ENCODE peak calls at places on chromosomes 3 and 15, in four cellular contexts. One of them, this sample, is unnamed.

GRCh38 chr15:62559049-62559733 is 394.1 kb upstream of the C2CD4B start:
- DNase-seq in pancreas: no peak
- DNase-seq in body of pancreas: no peak
- DNase-seq in cardiac muscle cell: peak; percentile 80
- DNase-seq in this sample: no peak

GRCh38 chr15:43912991-43913927 is 86.5 kb downstream of the WDR76 start:
- DNase-seq in pancreas: no peak
- DNase-seq in cardiac muscle cell: peak; percentile 97
- DNase-seq in body of pancreas: no peak
- DNase-seq in this sample: no peak

GRCh38 chr15:85837011-85837433 is 42.3 kb upstream of the KLHL25 start:
- DNase-seq in pancreas: peak; percentile 64
- DNase-seq in body of pancreas: peak; percentile 83
- DNase-seq in cardiac muscle cell: no peak
- DNase-seq in this sample: peak; percentile 59

GRCh38 chr15:29266052-29266572 is 3.5 kb downstream of the NSMCE3 start:
- DNase-seq in body of pancreas: no peak
- DNase-seq in pancreas: no peak
- DNase-seq in cardiac muscle cell: peak; percentile 12
- DNase-seq in this sample: no peak

GRCh38 chr3:129462365-129462968 is 22.4 kb downstream of the IFT122 start:
- DNase-seq in pancreas: no peak
- DNase-seq in cardiac muscle cell: no peak
- DNase-seq in body of pancreas: no peak
- DNase-seq in this sample: no peak

GRCh38 chr3:30749230-30749629 is 142.8 kb downstream of the TGFBR2 start:
- DNase-seq in cardiac muscle cell: no peak
- DNase-seq in body of pancreas: no peak
- DNase-seq in pancreas: no peak
- DNase-seq in this sample: no peak

GRCh38 chr15:42503822-42504221 is 8.4 kb downstream of the SNAP23 start:
- DNase-seq in pancreas: no peak
- DNase-seq in cardiac muscle cell: no peak
- DNase-seq in body of pancreas: no peak
- DNase-seq in this sample: no peak

GRCh38 chr15:40075298-40076044 is 33.2 kb downstream of the BMF start:
- DNase-seq in pancreas: peak; percentile 84
- DNase-seq in cardiac muscle cell: no peak
- DNase-seq in body of pancreas: peak; percentile 87
- DNase-seq in this sample: no peak

GRCh38 chr3:129211345-129211744 is 27.6 kb upstream of the CNBP start:
- DNase-seq in body of pancreas: no peak
- DNase-seq in cardiac muscle cell: peak; percentile 14
- DNase-seq in pancreas: no peak
- DNase-seq in this sample: no peak

GRCh38 chr3:189806171-189806951 is 175.2 kb downstream of the TP63 start:
- DNase-seq in pancreas: no peak
- DNase-seq in body of pancreas: no peak
- DNase-seq in cardiac muscle cell: peak; percentile 7
- DNase-seq in this sample: no peak

GRCh38 chr15:63712828-63713520 is 115.8 kb downstream of the FBXL22 start:
- DNase-seq in body of pancreas: no peak
- DNase-seq in cardiac muscle cell: no peak
- DNase-seq in pancreas: no peak
- DNase-seq in this sample: no peak

GRCh38 chr15:72231847-72232461 is 964 bp upstream of the PKM start:
- DNase-seq in body of pancreas: peak; percentile 48
- DNase-seq in pancreas: no peak
- DNase-seq in cardiac muscle cell: peak; percentile 80
- DNase-seq in this sample: peak; percentile 47

DNA sequence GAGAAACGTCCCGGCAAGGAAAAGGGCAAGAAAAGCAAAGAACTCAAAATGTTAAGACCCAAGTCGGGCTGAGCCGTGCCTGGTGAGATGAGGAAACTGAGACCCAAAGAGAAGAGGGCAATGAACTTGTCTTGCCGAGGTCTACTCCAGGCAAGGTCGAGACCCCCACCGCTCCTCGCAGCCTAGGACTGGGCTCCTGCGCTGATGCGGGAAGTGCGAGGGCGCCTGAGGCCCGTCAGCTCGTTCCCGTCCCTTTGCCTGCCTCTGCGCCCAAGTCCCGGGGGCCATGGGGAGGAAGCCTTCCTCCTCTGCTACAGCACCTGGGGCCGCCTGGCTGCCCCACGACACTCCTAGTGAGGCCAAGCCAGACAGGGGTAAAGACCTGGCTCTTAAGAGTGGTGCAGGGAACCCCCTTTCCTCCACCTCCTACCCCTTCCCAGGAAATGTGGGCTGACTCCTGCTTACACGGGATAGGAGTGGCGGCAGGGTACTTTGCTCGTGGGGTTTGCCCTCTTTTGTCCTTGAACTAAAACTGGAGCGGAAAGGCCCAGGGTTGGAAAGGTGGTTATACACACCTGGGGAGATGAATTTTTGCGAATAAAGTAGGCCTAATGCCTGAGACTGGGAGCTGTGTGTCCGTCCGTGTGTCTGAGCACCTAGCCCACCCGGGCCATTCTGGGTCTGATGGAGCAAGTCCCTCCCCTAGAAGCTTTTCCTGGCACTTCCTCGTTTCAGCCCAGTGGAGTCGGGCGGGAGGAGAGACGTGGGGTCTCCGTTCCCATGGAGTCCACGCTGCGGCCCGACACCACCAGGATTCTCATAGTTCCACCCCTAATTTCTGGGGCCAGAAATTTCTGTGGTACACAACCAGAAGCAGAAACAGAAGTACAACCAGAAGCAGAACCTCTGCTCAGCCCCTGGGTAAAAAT is 1.1 kb upstream of the MEGF11 start:
- DNase-seq in body of pancreas: no peak
- DNase-seq in pancreas: no peak
- DNase-seq in cardiac muscle cell: no peak
- DNase-seq in this sample: no peak
- H3K4me3 ChIP-seq in body of pancreas: no peak overlapping the region
- H3K4me3 ChIP-seq in pancreas: no peak overlapping the region
- H3K4me3 ChIP-seq in cardiac muscle cell: peak overlapping the region; percentile 54
- H3K4me3 ChIP-seq in this sample: no peak overlapping the region

GRCh38 chr3:94032187-94032586 is 3.8 kb upstream of the STX19 start:
- DNase-seq in body of pancreas: no peak
- DNase-seq in cardiac muscle cell: peak; percentile 38
- DNase-seq in pancreas: no peak
- DNase-seq in this sample: no peak

GRCh38 chr3:94024385-94024784 is 4.0 kb downstream of the STX19 start:
- DNase-seq in body of pancreas: no peak
- DNase-seq in cardiac muscle cell: no peak
- DNase-seq in pancreas: no peak
- DNase-seq in this sample: peak; percentile 48

GRCh38 chr3:94028093-94028837 is at the start of gene STX19:
- DNase-seq in pancreas: no peak
- DNase-seq in cardiac muscle cell: no peak
- DNase-seq in body of pancreas: peak; percentile 60
- DNase-seq in this sample: no peak

DNA sequence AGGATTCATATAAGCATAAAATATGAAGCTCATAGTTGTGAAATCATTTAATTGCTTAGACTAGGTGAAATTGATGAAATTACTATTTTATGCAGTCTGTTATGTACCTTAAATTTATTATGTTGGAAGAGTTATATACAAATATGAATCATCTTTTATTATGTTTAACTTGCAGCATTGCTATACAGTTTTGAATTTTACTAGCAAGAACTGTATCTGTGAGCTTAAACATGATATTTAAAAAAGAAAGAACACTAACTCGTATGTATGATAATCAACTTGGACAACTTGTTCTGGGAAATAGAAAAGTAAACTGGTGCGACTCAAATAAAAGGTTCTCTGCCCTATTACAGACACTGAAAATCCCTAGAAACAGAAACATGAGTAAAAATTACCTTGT is 1.8 kb downstream of the STX19 start:
- DNase-seq in pancreas: no peak
- DNase-seq in cardiac muscle cell: no peak
- DNase-seq in body of pancreas: no peak
- DNase-seq in this sample: no peak
- TF ChIP-seq CTCF in pancreas: no peak
- TF ChIP-seq CTCF in cardiac muscle cell: no peak
- TF ChIP-seq CTCF in body of pancreas: no peak
- TF ChIP-seq CTCF in this sample: no peak

DNA sequence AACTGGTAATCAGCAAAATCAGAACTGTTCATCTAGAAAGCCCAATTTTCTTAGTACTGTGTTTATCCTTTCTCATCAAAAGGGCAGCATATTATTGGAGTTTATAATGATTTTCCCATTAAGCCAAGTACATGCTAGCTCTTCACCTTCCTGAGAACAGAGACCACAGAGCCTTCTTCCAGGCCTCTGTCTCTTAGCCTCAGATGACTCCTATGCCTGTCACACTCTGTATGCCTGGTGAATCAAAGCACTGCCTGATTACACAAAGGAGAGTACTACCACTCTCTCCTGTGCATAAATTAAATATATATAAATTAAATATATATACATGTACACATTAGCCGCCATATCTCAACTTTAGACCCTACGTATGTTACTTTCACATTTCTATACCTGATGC is 636.1 kb downstream of the NTRK3 start:
- DNase-seq in cardiac muscle cell: no peak
- DNase-seq in body of pancreas: no peak
- DNase-seq in pancreas: no peak
- DNase-seq in this sample: no peak
- H3K9me3 ChIP-seq in cardiac muscle cell: no peaks in the 10 kb centered on the region
- H3K9me3 ChIP-seq in body of pancreas: no peaks in the 10 kb centered on the region
- H3K9me3 ChIP-seq in pancreas: no peaks in the 10 kb centered on the region
- H3K9me3 ChIP-seq in this sample: no peaks in the 10 kb centered on the region

DNA sequence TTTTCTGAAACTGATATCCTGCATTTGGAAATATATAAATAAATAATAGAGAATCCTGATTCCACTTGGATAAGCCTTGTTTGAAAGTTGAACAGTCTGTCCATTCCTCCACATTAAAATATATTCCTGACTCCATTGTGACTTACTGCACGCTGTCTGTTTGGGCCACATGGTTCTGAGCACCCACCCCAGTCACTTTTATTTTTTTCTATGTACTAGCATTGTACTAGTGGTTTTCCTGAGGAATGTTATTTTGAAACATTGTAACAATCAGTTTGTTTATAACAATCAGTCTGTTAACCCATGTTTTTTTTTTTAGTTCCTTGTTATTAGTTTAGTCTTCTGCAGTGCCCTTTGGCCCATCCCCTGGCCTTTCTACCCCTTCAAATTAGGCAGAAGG is 87.4 kb upstream of the CCNL1 start:
- DNase-seq in pancreas: no peak
- DNase-seq in body of pancreas: no peak
- DNase-seq in cardiac muscle cell: peak; percentile 53
- DNase-seq in this sample: no peak
- H3K4me3 ChIP-seq in pancreas: no peak overlapping the region
- H3K4me3 ChIP-seq in body of pancreas: no peak overlapping the region
- H3K4me3 ChIP-seq in cardiac muscle cell: no peak overlapping the region
- H3K4me3 ChIP-seq in this sample: no peak overlapping the region

DNA sequence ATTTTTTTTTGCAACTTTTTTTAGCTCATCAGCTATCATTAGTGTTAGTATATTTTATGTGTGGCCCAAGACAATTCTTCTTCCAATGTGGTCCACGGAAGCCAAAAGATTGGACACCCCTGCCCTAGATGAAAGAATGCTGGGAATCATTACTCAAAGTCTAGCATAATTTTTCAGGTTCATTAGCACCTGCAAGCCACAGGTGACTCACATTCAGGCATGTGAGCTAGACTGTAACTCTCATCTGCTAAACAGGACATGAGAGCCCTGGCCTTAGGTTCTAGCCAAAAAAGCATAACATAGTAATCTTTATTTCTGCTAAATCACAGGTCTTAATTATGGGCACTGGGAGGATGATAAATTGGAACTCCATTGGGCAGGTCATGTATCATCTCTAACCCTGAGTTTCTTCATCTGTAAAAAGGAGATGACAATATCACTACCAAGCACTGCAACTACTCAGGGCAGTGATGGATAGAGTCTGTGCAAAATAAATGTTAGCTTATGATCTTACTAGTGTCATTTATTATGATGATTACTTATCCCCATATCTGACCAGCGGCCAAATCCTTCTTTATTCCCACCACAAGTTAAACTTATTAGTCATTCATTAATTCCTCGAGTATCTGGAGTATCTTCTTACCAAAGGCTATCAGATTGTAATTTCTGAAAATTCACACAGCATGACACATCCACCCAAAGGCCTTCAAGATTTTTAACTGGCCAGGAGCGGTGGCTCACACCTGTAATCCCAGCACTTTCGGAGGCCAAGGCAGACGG is 125.0 kb downstream of the PLD1 start:
- DNase-seq in pancreas: no peak
- DNase-seq in cardiac muscle cell: no peak
- DNase-seq in body of pancreas: no peak
- DNase-seq in this sample: no peak
- TF ChIP-seq CTCF in pancreas: no peak
- TF ChIP-seq CTCF in cardiac muscle cell: no peak
- TF ChIP-seq CTCF in body of pancreas: no peak
- TF ChIP-seq CTCF in this sample: no peak

DNA sequence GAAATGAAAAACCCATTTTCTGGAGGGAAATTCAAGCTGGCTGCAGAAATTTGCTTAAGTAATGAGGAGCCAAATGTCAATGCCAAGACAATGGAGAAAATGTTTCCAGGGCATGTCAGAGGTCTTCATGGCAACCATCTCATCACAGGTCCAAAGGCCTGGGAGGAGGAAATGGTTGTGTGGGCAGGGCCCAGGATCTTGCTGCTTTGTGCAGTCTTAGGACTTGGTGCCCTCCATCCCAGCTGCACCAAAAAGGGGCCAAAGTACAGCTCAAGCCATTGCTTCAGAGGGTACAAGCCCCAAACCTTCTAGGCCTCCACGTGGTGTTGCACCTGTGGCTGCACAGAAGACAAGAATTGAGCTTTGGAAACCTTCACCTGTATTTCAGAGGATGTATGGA is 59.3 kb downstream of the POMGNT2 start:
- DNase-seq in cardiac muscle cell: no peak
- DNase-seq in pancreas: no peak
- DNase-seq in body of pancreas: no peak
- DNase-seq in this sample: no peak
- H3K9me3 ChIP-seq in cardiac muscle cell: no peaks in the 10 kb centered on the region
- H3K9me3 ChIP-seq in pancreas: peaks cover 8% of the 10 kb centered on the region
- H3K9me3 ChIP-seq in body of pancreas: no peaks in the 10 kb centered on the region
- H3K9me3 ChIP-seq in this sample: peaks cover 53% of the 10 kb centered on the region

DNA sequence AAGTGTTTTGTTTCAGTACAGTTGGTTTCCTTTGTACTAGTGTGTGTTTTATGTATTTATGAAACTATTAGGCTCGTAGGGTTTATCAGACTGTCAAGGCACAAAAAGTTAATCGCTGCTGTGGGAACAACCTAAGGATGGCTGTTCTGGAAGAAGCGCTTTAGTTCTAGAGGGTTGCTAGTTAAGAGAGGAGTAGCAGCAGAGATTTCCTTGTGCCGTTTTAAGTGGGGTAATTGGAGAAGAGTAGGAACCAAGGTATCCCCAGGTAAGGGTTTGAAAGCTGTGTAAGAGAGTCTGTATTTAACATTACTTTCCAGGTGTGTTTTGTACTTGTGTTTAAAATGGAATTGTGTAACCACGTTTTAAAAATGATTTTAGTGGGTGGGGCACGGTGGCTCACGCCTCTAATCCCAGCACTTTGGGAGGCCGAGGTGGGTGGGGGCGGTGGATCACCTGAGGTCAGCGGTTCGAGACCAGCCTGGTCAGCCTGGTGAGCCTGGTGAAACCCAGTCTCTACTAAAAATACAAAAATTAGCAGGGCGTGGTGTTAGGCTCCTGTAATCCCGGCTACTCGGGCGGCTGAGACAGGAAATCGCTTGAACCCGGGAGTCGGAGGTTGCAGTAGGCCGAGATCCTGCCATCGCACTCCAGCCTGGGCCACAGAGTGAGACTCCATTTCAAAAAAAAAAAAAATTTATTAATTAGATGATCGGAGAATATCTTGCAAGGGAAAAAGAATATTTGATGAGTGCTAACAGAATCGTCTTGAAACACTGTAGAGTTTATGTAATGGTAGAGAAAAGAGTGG is 2.6 kb downstream of the MORF4L1 start:
- DNase-seq in body of pancreas: no peak
- DNase-seq in cardiac muscle cell: no peak
- DNase-seq in pancreas: no peak
- DNase-seq in this sample: no peak
- H3K4me3 ChIP-seq in body of pancreas: no peak overlapping the region
- H3K4me3 ChIP-seq in cardiac muscle cell: peak overlapping the region; percentile 66
- H3K4me3 ChIP-seq in pancreas: no peak overlapping the region
- H3K4me3 ChIP-seq in this sample: no peak overlapping the region

This sample was measured in mucosa of descending colon.